ENCODE peak calls at places on chromosomes 6 and 20, in nine cellular contexts. Y is Peyer's patch; Q is CD8-positive, alpha-beta T cell; X is germinal center; I is GM10248; M is C1 segment of cervical spinal cord; V is T-helper 1 cell; K is activated T-cell treated with anti-CD3 and anti-CD28 coated beads, Interleukin-2, amount 50 U/mL, for 24 hours; L is lower lobe of right lung. H is an unnamed sample.

GRCh38 chr6:54020311-54020710 is 90.9 kb upstream of the MLIP start:
- DNase-seq in Y (no peak), Q (no peak), X (no peak), I (no peak), M (no peak), V (no peak), K (no peak), L (no peak), H (no peak)

GRCh38 chr6:36852481-36853147 is 13.4 kb upstream of the CPNE5 start:
- DNase-seq in Y (no peak), Q (no peak), X (no peak), I (no peak), M (no peak), V (no peak), K (no peak), L (no peak), H (no peak)

GRCh38 chr6:53565886-53566285 is 21.0 kb upstream of the GCLC start:
- DNase-seq in Y (no peak), Q (no peak), X (no peak), I (no peak), M (no peak), V (no peak), K (no peak), L (no peak), H (no peak)

GRCh38 chr6:34341481-34341971 is 50.9 kb downstream of the NUDT3 start:
- DNase-seq in Y (no peak), Q (no peak), X (no peak), I (no peak), M (no peak), V (no peak), K (no peak), L (no peak), H (no peak)

GRCh38 chr6:131270534-131270933 is 135.3 kb downstream of the AKAP7 start:
- DNase-seq in Y (no peak), Q (no peak), X (no peak), I (no peak), M (no peak), V (no peak), K (no peak), L (no peak), H (no peak)

GRCh38 chr6:90088009-90088408 is 193.7 kb downstream of the GJA10 start:
- DNase-seq in Y (no peak), Q (no peak), X (no peak), I (no peak), M (no peak), V (no peak), K (no peak), L (no peak), H (no peak)

GRCh38 chr6:79203753-79204253 is 30.7 kb downstream of the HMGN3 start:
- DNase-seq in Y (no peak), Q (no peak), X (no peak), I (no peak), M (no peak), V (no peak), K (no peak), L (no peak), H (no peak)

GRCh38 chr6:55108469-55109130 is 65.7 kb upstream of the HCRTR2 start:
- DNase-seq in Y (no peak), Q (no peak), X (no peak), I (no peak), M (no peak), V (no peak), K (no peak), L (no peak), H (no peak)

GRCh38 chr6:146785001-146785585 is 186.3 kb downstream of the ADGB start:
- DNase-seq in Y (no peak), Q (no peak), X (peak; percentile 6), I (no peak), M (no peak), V (peak; percentile 54), K (no peak), L (no peak), H (no peak)

GRCh38 chr6:45631396-45631795 is 253.7 kb upstream of the SUPT3H start:
- DNase-seq in Y (no peak), Q (no peak), X (no peak), I (no peak), M (no peak), V (no peak), K (no peak), L (no peak), H (no peak)

GRCh38 chr20:44737116-44737515 is 8.5 kb upstream of the KCNK15 start:
- DNase-seq in Y (no peak), Q (no peak), X (no peak), I (no peak), M (no peak), V (no peak), K (no peak), L (no peak), H (no peak)

GRCh38 chr6:13813011-13813410 is 1.3 kb downstream of the MCUR1 start:
- DNase-seq in Y (no peak), Q (no peak), X (no peak), I (no peak), M (no peak), V (no peak), K (no peak), L (no peak), H (no peak)

GRCh38 chr6:134689177-134689576 is 260.7 kb downstream of the ALDH8A1 start:
- DNase-seq in Y (no peak), Q (no peak), X (no peak), I (no peak), M (no peak), V (no peak), K (no peak), L (no peak), H (no peak)

GRCh38 chr6:33481192-33481591 is 26.8 kb downstream of the ZBTB9 start:
- DNase-seq in Y (no peak), Q (no peak), X (no peak), I (no peak), M (no peak), V (no peak), K (no peak), L (no peak), H (no peak)

GRCh38 chr20:3203315-3204123 is 963 bp downstream of the DDRGK1 start:
- DNase-seq in Y (peak; percentile 57), Q (no peak), X (peak; percentile 27), I (peak; percentile 58), M (no peak), V (peak; percentile 72), K (peak; percentile 65), L (no peak), H (no peak)

GRCh38 chr6:168291450-168291849 is 28.1 kb downstream of the DACT2 start:
- DNase-seq in Y (no peak), Q (no peak), X (no peak), I (no peak), M (no peak), V (no peak), K (no peak), L (no peak), H (no peak)

GRCh38 chr20:38730989-38731737 is 6.9 kb downstream of the SLC32A1 start:
- DNase-seq in Y (peak; percentile 84), Q (peak; percentile 65), X (peak; percentile 87), I (peak; percentile 82), M (no peak), V (peak; percentile 69), K (peak; percentile 88), L (peak; percentile 81), H (no peak)

GRCh38 chr20:3383878-3384495 is 23.5 kb downstream of the DNAAF9 start:
- DNase-seq in Y (no peak), Q (no peak), X (no peak), I (no peak), M (no peak), V (peak; percentile 84), K (peak; percentile 50), L (no peak), H (no peak)

GRCh38 chr20:47066484-47067270 is 172.0 kb downstream of the EYA2 start:
- DNase-seq in Y (no peak), Q (no peak), X (no peak), I (no peak), M (no peak), V (no peak), K (no peak), L (no peak), H (no peak)

GRCh38 chr20:63311186-63311832 is 18.3 kb downstream of the COL20A1 start:
- DNase-seq in Y (no peak), Q (no peak), X (no peak), I (no peak), M (no peak), V (no peak), K (no peak), L (no peak), H (no peak)

GRCh38 chr20:58692579-58693225 is at the start of gene NPEPL1:
- DNase-seq in Y (peak; percentile 83), Q (peak; percentile 54), X (peak; percentile 92), I (peak; percentile 95), M (no peak), V (peak; percentile 56), K (peak; percentile 80), L (peak; percentile 85), H (no peak)